ENCODE peak calls at places on chromosomes 7 and 10, in ten cellular contexts. One of them, this sample, is unnamed.
A peak's percentile ranks its signal among the peaks of the same experiment; 100 is the strongest.

GRCh38 chr7:5320802-5321396 is 38.2 kb downstream of the SLC29A4 start:
- DNase-seq in adrenal gland: no peak
- DNase-seq in IMR-90: no peak
- DNase-seq in heart right ventricle: no peak
- DNase-seq in OCI-LY7: no peak
- DNase-seq in GM12878: no peak
- DNase-seq in transverse colon: no peak
- DNase-seq in spleen: no peak
- DNase-seq in HCT116: no peak
- DNase-seq in aorta: no peak
- DNase-seq in this sample: no peak

GRCh38 chr10:124387078-124387874 is 31.4 kb downstream of the OAT start:
- DNase-seq in adrenal gland: no peak
- DNase-seq in IMR-90: no peak
- DNase-seq in heart right ventricle: no peak
- DNase-seq in OCI-LY7: peak; percentile 14
- DNase-seq in GM12878: no peak
- DNase-seq in transverse colon: no peak
- DNase-seq in spleen: peak; percentile 66
- DNase-seq in HCT116: no peak
- DNase-seq in aorta: no peak
- DNase-seq in this sample: no peak

GRCh38 chr7:40220421-40220911 is 85.7 kb downstream of the SUGCT start:
- DNase-seq in adrenal gland: no peak
- DNase-seq in IMR-90: peak; percentile 47
- DNase-seq in heart right ventricle: no peak
- DNase-seq in OCI-LY7: no peak
- DNase-seq in GM12878: no peak
- DNase-seq in transverse colon: no peak
- DNase-seq in spleen: no peak
- DNase-seq in HCT116: no peak
- DNase-seq in aorta: no peak
- DNase-seq in this sample: no peak

GRCh38 chr7:139915864-139916716 is 87.0 kb downstream of the TBXAS1 start:
- DNase-seq in adrenal gland: peak; percentile 80
- DNase-seq in IMR-90: peak; percentile 99
- DNase-seq in heart right ventricle: no peak
- DNase-seq in OCI-LY7: peak; percentile 89
- DNase-seq in GM12878: peak; percentile 91
- DNase-seq in transverse colon: peak; percentile 55
- DNase-seq in spleen: no peak
- DNase-seq in HCT116: peak; percentile 92
- DNase-seq in aorta: peak; percentile 65
- DNase-seq in this sample: no peak

GRCh38 chr10:58457761-58458616 is 54.7 kb upstream of the BICC1 start:
- DNase-seq in adrenal gland: peak; percentile 15
- DNase-seq in IMR-90: peak; percentile 98
- DNase-seq in heart right ventricle: peak; percentile 74
- DNase-seq in OCI-LY7: no peak
- DNase-seq in GM12878: no peak
- DNase-seq in transverse colon: peak; percentile 30
- DNase-seq in spleen: no peak
- DNase-seq in HCT116: no peak
- DNase-seq in aorta: peak; percentile 62
- DNase-seq in this sample: no peak

GRCh38 chr10:89773081-89773480 is 71.7 kb downstream of the KIF20B start:
- DNase-seq in adrenal gland: no peak
- DNase-seq in IMR-90: peak; percentile 35
- DNase-seq in heart right ventricle: no peak
- DNase-seq in OCI-LY7: no peak
- DNase-seq in GM12878: no peak
- DNase-seq in transverse colon: no peak
- DNase-seq in spleen: no peak
- DNase-seq in HCT116: no peak
- DNase-seq in aorta: no peak
- DNase-seq in this sample: no peak

GRCh38 chr10:133405272-133405671 is 11.3 kb downstream of the MTG1 start:
- DNase-seq in adrenal gland: no peak
- DNase-seq in IMR-90: no peak
- DNase-seq in heart right ventricle: no peak
- DNase-seq in OCI-LY7: no peak
- DNase-seq in GM12878: no peak
- DNase-seq in transverse colon: no peak
- DNase-seq in spleen: no peak
- DNase-seq in HCT116: no peak
- DNase-seq in aorta: no peak
- DNase-seq in this sample: no peak

GRCh38 chr7:100220833-100221718 is 1.3 kb downstream of the PVRIG start:
- DNase-seq in adrenal gland: no peak
- DNase-seq in IMR-90: no peak
- DNase-seq in heart right ventricle: no peak
- DNase-seq in OCI-LY7: peak; percentile 98
- DNase-seq in GM12878: peak; percentile 82
- DNase-seq in transverse colon: peak; percentile 68
- DNase-seq in spleen: peak; percentile 93
- DNase-seq in HCT116: no peak
- DNase-seq in aorta: peak; percentile 60
- DNase-seq in this sample: peak; percentile 78

GRCh38 chr10:103448751-103449150 is 3.4 kb downstream of the CALHM2 start:
- DNase-seq in adrenal gland: peak; percentile 71
- DNase-seq in IMR-90: peak; percentile 87
- DNase-seq in heart right ventricle: peak; percentile 60
- DNase-seq in OCI-LY7: no peak
- DNase-seq in GM12878: no peak
- DNase-seq in transverse colon: peak; percentile 38
- DNase-seq in spleen: no peak
- DNase-seq in HCT116: no peak
- DNase-seq in aorta: peak; percentile 81
- DNase-seq in this sample: no peak

GRCh38 chr10:103449208-103450144 is 2.7 kb downstream of the CALHM2 start:
- DNase-seq in adrenal gland: no peak
- DNase-seq in IMR-90: no peak
- DNase-seq in heart right ventricle: no peak
- DNase-seq in OCI-LY7: no peak
- DNase-seq in GM12878: no peak
- DNase-seq in transverse colon: no peak
- DNase-seq in spleen: no peak
- DNase-seq in HCT116: no peak
- DNase-seq in aorta: peak; percentile 40
- DNase-seq in this sample: no peak

GRCh38 chr10:103445366-103445765 is 6.8 kb downstream of the CALHM2 start:
- DNase-seq in adrenal gland: no peak
- DNase-seq in IMR-90: no peak
- DNase-seq in heart right ventricle: no peak
- DNase-seq in OCI-LY7: no peak
- DNase-seq in GM12878: no peak
- DNase-seq in transverse colon: no peak
- DNase-seq in spleen: no peak
- DNase-seq in HCT116: no peak
- DNase-seq in aorta: no peak
- DNase-seq in this sample: no peak

GRCh38 chr10:103445767-103446567 is 6.2 kb downstream of the CALHM2 start:
- DNase-seq in adrenal gland: peak; percentile 89
- DNase-seq in IMR-90: peak; percentile 52
- DNase-seq in heart right ventricle: peak; percentile 82
- DNase-seq in OCI-LY7: no peak
- DNase-seq in GM12878: no peak
- DNase-seq in transverse colon: peak; percentile 31
- DNase-seq in spleen: no peak
- DNase-seq in HCT116: no peak
- DNase-seq in aorta: peak; percentile 90
- DNase-seq in this sample: no peak

DNA sequence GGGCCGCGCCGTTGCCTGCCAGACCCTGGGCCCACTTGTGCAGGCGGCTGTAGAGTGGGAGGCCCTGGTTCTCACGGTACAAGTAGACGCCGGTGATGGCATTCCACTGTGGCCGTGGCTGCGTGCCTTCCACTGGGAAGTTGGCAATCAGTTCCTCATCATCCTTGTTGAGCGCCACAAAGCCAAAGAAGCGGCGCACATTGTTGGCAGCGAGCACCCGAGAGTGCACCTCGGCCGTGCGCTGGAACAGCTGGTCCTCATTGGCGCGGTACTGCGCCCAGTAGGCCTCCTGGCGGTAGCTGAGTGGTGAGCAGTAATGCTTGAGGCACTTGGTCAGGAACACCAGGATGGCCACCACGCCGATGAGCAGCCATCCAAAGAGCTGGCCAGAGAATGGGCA is 5.0 kb downstream of the CALHM2 start:
- DNase-seq in adrenal gland: no peak
- DNase-seq in IMR-90: no peak
- DNase-seq in heart right ventricle: no peak
- DNase-seq in OCI-LY7: no peak
- DNase-seq in GM12878: no peak
- DNase-seq in transverse colon: no peak
- DNase-seq in spleen: no peak
- DNase-seq in HCT116: no peak
- DNase-seq in aorta: no peak
- DNase-seq in this sample: no peak
- H3K27ac ChIP-seq in adrenal gland: no peak overlapping the region
- H3K27ac ChIP-seq in IMR-90: no peak overlapping the region
- H3K27ac ChIP-seq in heart right ventricle: peak overlapping the region; percentile 74
- H3K27ac ChIP-seq in OCI-LY7: no peak overlapping the region
- H3K27ac ChIP-seq in GM12878: no peak overlapping the region
- H3K27ac ChIP-seq in transverse colon: peak overlapping the region; percentile 85
- H3K27ac ChIP-seq in spleen: no peak overlapping the region
- H3K27ac ChIP-seq in HCT116: no peak overlapping the region
- H3K27ac ChIP-seq in aorta: no peak overlapping the region
- H3K27ac ChIP-seq in this sample: no peak overlapping the region

GRCh38 chr7:151251926-151252835 is 3.7 kb upstream of the SMARCD3 start:
- DNase-seq in adrenal gland: peak; percentile 84
- DNase-seq in IMR-90: peak; percentile 69
- DNase-seq in heart right ventricle: peak; percentile 76
- DNase-seq in OCI-LY7: no peak
- DNase-seq in GM12878: no peak
- DNase-seq in transverse colon: peak; percentile 54
- DNase-seq in spleen: no peak
- DNase-seq in HCT116: no peak
- DNase-seq in aorta: peak; percentile 78
- DNase-seq in this sample: no peak

GRCh38 chr7:151250181-151251095 is 1.9 kb upstream of the SMARCD3 start:
- DNase-seq in adrenal gland: no peak
- DNase-seq in IMR-90: no peak
- DNase-seq in heart right ventricle: no peak
- DNase-seq in OCI-LY7: no peak
- DNase-seq in GM12878: no peak
- DNase-seq in transverse colon: no peak
- DNase-seq in spleen: no peak
- DNase-seq in HCT116: no peak
- DNase-seq in aorta: no peak
- DNase-seq in this sample: no peak

GRCh38 chr7:151252961-151253691 is 4.6 kb upstream of the SMARCD3 start:
- DNase-seq in adrenal gland: no peak
- DNase-seq in IMR-90: no peak
- DNase-seq in heart right ventricle: no peak
- DNase-seq in OCI-LY7: no peak
- DNase-seq in GM12878: no peak
- DNase-seq in transverse colon: no peak
- DNase-seq in spleen: no peak
- DNase-seq in HCT116: no peak
- DNase-seq in aorta: no peak
- DNase-seq in this sample: no peak

GRCh38 chr7:151249732-151250072 is 1.2 kb upstream of the SMARCD3 start:
- DNase-seq in adrenal gland: peak; percentile 85
- DNase-seq in IMR-90: peak; percentile 39
- DNase-seq in heart right ventricle: peak; percentile 80
- DNase-seq in OCI-LY7: no peak
- DNase-seq in GM12878: no peak
- DNase-seq in transverse colon: peak; percentile 48
- DNase-seq in spleen: no peak
- DNase-seq in HCT116: peak; percentile 48
- DNase-seq in aorta: peak; percentile 86
- DNase-seq in this sample: no peak

GRCh38 chr7:151251328-151251925 is 2.9 kb upstream of the SMARCD3 start:
- DNase-seq in adrenal gland: peak; percentile 71
- DNase-seq in IMR-90: peak; percentile 66
- DNase-seq in heart right ventricle: peak; percentile 76
- DNase-seq in OCI-LY7: peak; percentile 55
- DNase-seq in GM12878: no peak
- DNase-seq in transverse colon: peak; percentile 54
- DNase-seq in spleen: no peak
- DNase-seq in HCT116: no peak
- DNase-seq in aorta: peak; percentile 78
- DNase-seq in this sample: no peak
- H3K4me3 ChIP-seq in adrenal gland: no peak overlapping the region
- H3K4me3 ChIP-seq in IMR-90: peak overlapping the region; percentile 74
- H3K4me3 ChIP-seq in heart right ventricle: peak overlapping the region; percentile 53
- H3K4me3 ChIP-seq in OCI-LY7: peak overlapping the region; percentile 41
- H3K4me3 ChIP-seq in GM12878: no peak overlapping the region
- H3K4me3 ChIP-seq in transverse colon: peak overlapping the region; percentile 39
- H3K4me3 ChIP-seq in spleen: no peak overlapping the region
- H3K4me3 ChIP-seq in HCT116: peak overlapping the region; percentile 63
- H3K4me3 ChIP-seq in aorta: peak overlapping the region; percentile 82
- H3K4me3 ChIP-seq in this sample: no peak overlapping the region

GRCh38 chr7:55147101-55147500 is 128.3 kb downstream of the EGFR start:
- DNase-seq in adrenal gland: no peak
- DNase-seq in IMR-90: no peak
- DNase-seq in heart right ventricle: no peak
- DNase-seq in OCI-LY7: no peak
- DNase-seq in GM12878: no peak
- DNase-seq in transverse colon: no peak
- DNase-seq in spleen: peak; percentile 63
- DNase-seq in HCT116: no peak
- DNase-seq in aorta: no peak
- DNase-seq in this sample: no peak
- H3K36me3 ChIP-seq in adrenal gland: peaks cover 22% of the 10 kb centered on the region
- H3K36me3 ChIP-seq in IMR-90: peaks cover 68% of the 10 kb centered on the region
- H3K36me3 ChIP-seq in heart right ventricle: peaks cover 3% of the 10 kb centered on the region
- H3K36me3 ChIP-seq in OCI-LY7: no peaks in the 10 kb centered on the region
- H3K36me3 ChIP-seq in GM12878: no peaks in the 10 kb centered on the region
- H3K36me3 ChIP-seq in transverse colon: peaks cover 31% of the 10 kb centered on the region
- H3K36me3 ChIP-seq in spleen: no peaks in the 10 kb centered on the region
- H3K36me3 ChIP-seq in HCT116: peaks cover 33% of the 10 kb centered on the region
- H3K36me3 ChIP-seq in aorta: peaks cover 2% of the 10 kb centered on the region
- H3K36me3 ChIP-seq in this sample: no peaks in the 10 kb centered on the region

GRCh38 chr10:75507469-75507868 is 76.0 kb downstream of the LRMDA start:
- DNase-seq in adrenal gland: no peak
- DNase-seq in IMR-90: no peak
- DNase-seq in heart right ventricle: no peak
- DNase-seq in OCI-LY7: no peak
- DNase-seq in GM12878: no peak
- DNase-seq in transverse colon: no peak
- DNase-seq in spleen: no peak
- DNase-seq in HCT116: no peak
- DNase-seq in aorta: no peak
- DNase-seq in this sample: no peak

GRCh38 chr10:75508239-75508813 is 76.9 kb downstream of the LRMDA start:
- DNase-seq in adrenal gland: no peak
- DNase-seq in IMR-90: peak; percentile 55
- DNase-seq in heart right ventricle: no peak
- DNase-seq in OCI-LY7: no peak
- DNase-seq in GM12878: no peak
- DNase-seq in transverse colon: no peak
- DNase-seq in spleen: no peak
- DNase-seq in HCT116: no peak
- DNase-seq in aorta: no peak
- DNase-seq in this sample: no peak

GRCh38 chr10:75508814-75509306 is 77.4 kb downstream of the LRMDA start:
- DNase-seq in adrenal gland: no peak
- DNase-seq in IMR-90: no peak
- DNase-seq in heart right ventricle: no peak
- DNase-seq in OCI-LY7: no peak
- DNase-seq in GM12878: no peak
- DNase-seq in transverse colon: no peak
- DNase-seq in spleen: no peak
- DNase-seq in HCT116: no peak
- DNase-seq in aorta: no peak
- DNase-seq in this sample: no peak

GRCh38 chr10:75505293-75505692 is 73.9 kb downstream of the LRMDA start:
- DNase-seq in adrenal gland: no peak
- DNase-seq in IMR-90: no peak
- DNase-seq in heart right ventricle: no peak
- DNase-seq in OCI-LY7: no peak
- DNase-seq in GM12878: no peak
- DNase-seq in transverse colon: no peak
- DNase-seq in spleen: no peak
- DNase-seq in HCT116: no peak
- DNase-seq in aorta: no peak
- DNase-seq in this sample: no peak

GRCh38 chr10:75505840-75506506 is 74.5 kb downstream of the LRMDA start:
- DNase-seq in adrenal gland: no peak
- DNase-seq in IMR-90: no peak
- DNase-seq in heart right ventricle: no peak
- DNase-seq in OCI-LY7: no peak
- DNase-seq in GM12878: peak; percentile 50
- DNase-seq in transverse colon: no peak
- DNase-seq in spleen: no peak
- DNase-seq in HCT116: no peak
- DNase-seq in aorta: no peak
- DNase-seq in this sample: no peak
- H3K27ac ChIP-seq in adrenal gland: no peak overlapping the region
- H3K27ac ChIP-seq in IMR-90: no peak overlapping the region
- H3K27ac ChIP-seq in heart right ventricle: no peak overlapping the region
- H3K27ac ChIP-seq in OCI-LY7: no peak overlapping the region
- H3K27ac ChIP-seq in GM12878: no peak overlapping the region
- H3K27ac ChIP-seq in transverse colon: no peak overlapping the region
- H3K27ac ChIP-seq in spleen: no peak overlapping the region
- H3K27ac ChIP-seq in HCT116: no peak overlapping the region
- H3K27ac ChIP-seq in aorta: no peak overlapping the region
- H3K27ac ChIP-seq in this sample: no peak overlapping the region